ENCODE peak calls at places on chromosomes 6 and 20, in ten cellular contexts. One of them, this sample, is unnamed.

GRCh38 chr6:167210375-167211295 is 52.9 kb upstream of the GPR31 start:
- DNase-seq in GM04504: no peak
- DNase-seq in endodermal cell: peak; percentile 70
- DNase-seq in HS-27A: no peak
- DNase-seq in AG08396: no peak
- DNase-seq in COR-L47: no peak
- DNase-seq in activated CD4-positive, alpha-beta T cell treated with anti-CD3 and anti-CD28 coated beads, Interleukin-2, amount 50 U/mL, for 1 hour: no peak
- DNase-seq in lower lobe of right lung: no peak
- DNase-seq in SW480: no peak
- DNase-seq in left lung: no peak
- DNase-seq in this sample: no peak

GRCh38 chr6:165599596-165600487 is 63.2 kb downstream of the PDE10A start:
- DNase-seq in lower lobe of right lung: no peak
- DNase-seq in COR-L47: no peak
- DNase-seq in left lung: no peak
- DNase-seq in activated CD4-positive, alpha-beta T cell treated with anti-CD3 and anti-CD28 coated beads, Interleukin-2, amount 50 U/mL, for 1 hour: no peak
- DNase-seq in HS-27A: no peak
- DNase-seq in GM04504: no peak
- DNase-seq in AG08396: no peak
- DNase-seq in endodermal cell: no peak
- DNase-seq in SW480: no peak
- DNase-seq in this sample: no peak

GRCh38 chr6:169982461-169983386 is 231.3 kb downstream of the ERMARD start:
- DNase-seq in COR-L47: no peak
- DNase-seq in activated CD4-positive, alpha-beta T cell treated with anti-CD3 and anti-CD28 coated beads, Interleukin-2, amount 50 U/mL, for 1 hour: no peak
- DNase-seq in GM04504: no peak
- DNase-seq in left lung: peak; percentile 62
- DNase-seq in HS-27A: no peak
- DNase-seq in lower lobe of right lung: no peak
- DNase-seq in endodermal cell: no peak
- DNase-seq in SW480: no peak
- DNase-seq in AG08396: no peak
- DNase-seq in this sample: no peak

GRCh38 chr6:31308050-31308844 is 36.4 kb upstream of the HLA-C start:
- DNase-seq in GM04504: no peak
- DNase-seq in left lung: peak; percentile 90
- DNase-seq in HS-27A: no peak
- DNase-seq in SW480: peak; percentile 63
- DNase-seq in AG08396: no peak
- DNase-seq in endodermal cell: peak; percentile 83
- DNase-seq in activated CD4-positive, alpha-beta T cell treated with anti-CD3 and anti-CD28 coated beads, Interleukin-2, amount 50 U/mL, for 1 hour: peak; percentile 69
- DNase-seq in COR-L47: peak; percentile 51
- DNase-seq in lower lobe of right lung: peak; percentile 93
- DNase-seq in this sample: peak; percentile 87

GRCh38 chr6:39821739-39822532 is 29.8 kb downstream of the DAAM2 start:
- DNase-seq in endodermal cell: peak; percentile 59
- DNase-seq in activated CD4-positive, alpha-beta T cell treated with anti-CD3 and anti-CD28 coated beads, Interleukin-2, amount 50 U/mL, for 1 hour: no peak
- DNase-seq in left lung: no peak
- DNase-seq in lower lobe of right lung: no peak
- DNase-seq in AG08396: no peak
- DNase-seq in SW480: no peak
- DNase-seq in GM04504: no peak
- DNase-seq in COR-L47: no peak
- DNase-seq in HS-27A: no peak
- DNase-seq in this sample: no peak

GRCh38 chr6:26020983-26021349 is 58.4 kb downstream of the TRIM38 start:
- DNase-seq in endodermal cell: peak; percentile 83
- DNase-seq in lower lobe of right lung: peak; percentile 76
- DNase-seq in HS-27A: peak; percentile 74
- DNase-seq in left lung: peak; percentile 85
- DNase-seq in AG08396: no peak
- DNase-seq in COR-L47: peak; percentile 65
- DNase-seq in activated CD4-positive, alpha-beta T cell treated with anti-CD3 and anti-CD28 coated beads, Interleukin-2, amount 50 U/mL, for 1 hour: peak; percentile 45
- DNase-seq in GM04504: no peak
- DNase-seq in SW480: peak; percentile 61
- DNase-seq in this sample: peak; percentile 83

GRCh38 chr6:127855542-127856159 is 45.2 kb downstream of the THEMIS start:
- DNase-seq in AG08396: peak; percentile 8
- DNase-seq in GM04504: no peak
- DNase-seq in HS-27A: no peak
- DNase-seq in activated CD4-positive, alpha-beta T cell treated with anti-CD3 and anti-CD28 coated beads, Interleukin-2, amount 50 U/mL, for 1 hour: peak; percentile 46
- DNase-seq in COR-L47: no peak
- DNase-seq in left lung: no peak
- DNase-seq in lower lobe of right lung: no peak
- DNase-seq in SW480: no peak
- DNase-seq in endodermal cell: peak; percentile 62
- DNase-seq in this sample: no peak

GRCh38 chr20:5844063-5844681 is 94.0 kb downstream of the SHLD1 start:
- DNase-seq in activated CD4-positive, alpha-beta T cell treated with anti-CD3 and anti-CD28 coated beads, Interleukin-2, amount 50 U/mL, for 1 hour: no peak
- DNase-seq in SW480: peak; percentile 93
- DNase-seq in HS-27A: no peak
- DNase-seq in left lung: no peak
- DNase-seq in endodermal cell: no peak
- DNase-seq in lower lobe of right lung: no peak
- DNase-seq in AG08396: no peak
- DNase-seq in COR-L47: peak; percentile 91
- DNase-seq in GM04504: no peak
- DNase-seq in this sample: peak; percentile 97

GRCh38 chr20:41177636-41178035 is 40.3 kb downstream of the PLCG1 start:
- DNase-seq in HS-27A: peak; percentile 95
- DNase-seq in GM04504: peak; percentile 87
- DNase-seq in activated CD4-positive, alpha-beta T cell treated with anti-CD3 and anti-CD28 coated beads, Interleukin-2, amount 50 U/mL, for 1 hour: no peak
- DNase-seq in left lung: no peak
- DNase-seq in SW480: peak; percentile 81
- DNase-seq in AG08396: peak; percentile 89
- DNase-seq in endodermal cell: peak; percentile 48
- DNase-seq in lower lobe of right lung: no peak
- DNase-seq in COR-L47: no peak
- DNase-seq in this sample: no peak

GRCh38 chr6:44867561-44868334 is 460.4 kb upstream of the RUNX2 start:
- DNase-seq in endodermal cell: no peak
- DNase-seq in HS-27A: no peak
- DNase-seq in SW480: no peak
- DNase-seq in left lung: no peak
- DNase-seq in GM04504: no peak
- DNase-seq in activated CD4-positive, alpha-beta T cell treated with anti-CD3 and anti-CD28 coated beads, Interleukin-2, amount 50 U/mL, for 1 hour: no peak
- DNase-seq in AG08396: no peak
- DNase-seq in COR-L47: no peak
- DNase-seq in lower lobe of right lung: no peak
- DNase-seq in this sample: no peak

GRCh38 chr6:40326689-40327404 is 260.3 kb downstream of the LRFN2 start:
- DNase-seq in AG08396: no peak
- DNase-seq in left lung: no peak
- DNase-seq in endodermal cell: no peak
- DNase-seq in HS-27A: no peak
- DNase-seq in lower lobe of right lung: no peak
- DNase-seq in SW480: no peak
- DNase-seq in GM04504: no peak
- DNase-seq in activated CD4-positive, alpha-beta T cell treated with anti-CD3 and anti-CD28 coated beads, Interleukin-2, amount 50 U/mL, for 1 hour: no peak
- DNase-seq in COR-L47: peak; percentile 71
- DNase-seq in this sample: peak; percentile 32

GRCh38 chr20:8489094-8489883 is 357.2 kb downstream of the PLCB1 start:
- DNase-seq in HS-27A: no peak
- DNase-seq in GM04504: no peak
- DNase-seq in lower lobe of right lung: no peak
- DNase-seq in endodermal cell: no peak
- DNase-seq in COR-L47: no peak
- DNase-seq in left lung: no peak
- DNase-seq in SW480: no peak
- DNase-seq in activated CD4-positive, alpha-beta T cell treated with anti-CD3 and anti-CD28 coated beads, Interleukin-2, amount 50 U/mL, for 1 hour: no peak
- DNase-seq in AG08396: no peak
- DNase-seq in this sample: no peak

GRCh38 chr20:20167704-20168103 is 115.4 kb downstream of the CFAP61 start:
- DNase-seq in HS-27A: no peak
- DNase-seq in GM04504: no peak
- DNase-seq in SW480: no peak
- DNase-seq in COR-L47: no peak
- DNase-seq in left lung: no peak
- DNase-seq in AG08396: no peak
- DNase-seq in lower lobe of right lung: no peak
- DNase-seq in activated CD4-positive, alpha-beta T cell treated with anti-CD3 and anti-CD28 coated beads, Interleukin-2, amount 50 U/mL, for 1 hour: no peak
- DNase-seq in endodermal cell: no peak
- DNase-seq in this sample: no peak

This sample was measured in NCI-H146.